ENCODE peak calls at places on chromosomes 2 and 18, in seven cellular contexts. R, G, S, Q, D, Y and B are unnamed samples.

GRCh38 chr2:234211797-234212196 is 161.3 kb downstream of the SPP2 start:
- DNase-seq in G (no peak), D (no peak), R (no peak), S (no peak), Q (no peak), Y (no peak), B (no peak)

GRCh38 chr2:173282795-173283545 is 71.7 kb upstream of the CDCA7 start:
- DNase-seq in Q (no peak), G (no peak), Y (no peak), D (no peak), S (peak; percentile 48), R (no peak), B (no peak)

GRCh38 chr18:54239091-54239490 is 14.6 kb upstream of the MBD2 start:
- DNase-seq in Q (no peak), S (no peak), D (no peak), Y (no peak), G (no peak), R (no peak), B (no peak)

GRCh38 chr2:201955702-201956141 is 77.9 kb upstream of the FZD7 start:
- DNase-seq in S (no peak), D (peak; percentile 20), Y (no peak), Q (no peak), R (no peak), G (no peak), B (no peak)

GRCh38 chr2:237663517-237663916 is 36.1 kb downstream of the LRRFIP1 start:
- DNase-seq in Q (no peak), D (no peak), G (no peak), Y (no peak), S (no peak), R (no peak), B (no peak)

GRCh38 chr2:88234760-88235159 is 64.6 kb downstream of the THNSL2 start:
- DNase-seq in D (no peak), Q (no peak), S (no peak), G (no peak), Y (no peak), R (no peak), B (no peak)

GRCh38 chr18:35253655-35254287 is 12.9 kb downstream of the ZNF397 start:
- DNase-seq in S (no peak), Y (no peak), D (no peak), G (no peak), Q (no peak), R (no peak), B (no peak)

GRCh38 chr2:8475349-8476045 is 206.4 kb upstream of the ID2 start:
- DNase-seq in S (no peak), R (no peak), Y (no peak), G (no peak), Q (peak; percentile 86), D (no peak), B (no peak)

GRCh38 chr2:86072271-86072858 is 33.3 kb downstream of the POLR1A start:
- DNase-seq in G (no peak), S (no peak), Q (peak; percentile 74), Y (no peak), R (no peak), D (peak; percentile 39), B (no peak)

GRCh38 chr2:237258146-237258545 is 155.8 kb downstream of the COL6A3 start:
- DNase-seq in G (no peak), S (no peak), Y (no peak), D (peak; percentile 51), Q (no peak), R (no peak), B (no peak)

GRCh38 chr2:216653931-216654365 is 20.7 kb downstream of the IGFBP2 start:
- DNase-seq in Q (no peak), D (peak; percentile 84), G (no peak), Y (no peak), S (no peak), R (no peak), B (no peak)

GRCh38 chr2:237361194-237361986 is 52.6 kb downstream of the COL6A3 start:
- DNase-seq in D (peak; percentile 48), S (no peak), Y (no peak), G (no peak), R (no peak), Q (no peak), B (no peak)

GRCh38 chr18:26655010-26655613 is 106.8 kb upstream of the KCTD1 start:
- DNase-seq in R (no peak), Q (no peak), D (no peak), G (no peak), Y (no peak), S (no peak), B (no peak)

GRCh38 chr2:159639712-159640111 is 23.4 kb upstream of the BAZ2B start:
- DNase-seq in D (no peak), Q (no peak), Y (no peak), G (no peak), S (no peak), R (no peak), B (no peak)

GRCh38 chr2:55771612-55772011 is 78.0 kb upstream of the PNPT1 start:
- DNase-seq in S (no peak), Y (no peak), R (no peak), D (peak; percentile 68), G (no peak), Q (no peak), B (no peak)

GRCh38 chr2:154484338-154485099 is 214.0 kb upstream of the KCNJ3 start:
- DNase-seq in R (no peak), Q (no peak), D (no peak), Y (no peak), S (no peak), G (no peak), B (no peak)

GRCh38 chr2:160516547-160517365 is 23.1 kb upstream of the RBMS1 start:
- DNase-seq in G (no peak), Y (no peak), D (peak; percentile 26), R (no peak), S (no peak), Q (no peak), B (no peak)

GRCh38 chr18:8705941-8706544 is 687 bp downstream of the MTCL1 start:
- DNase-seq in Y (no peak), S (no peak), R (no peak), D (peak; percentile 18), G (peak; percentile 19), Q (no peak), B (no peak)

GRCh38 chr2:155840661-155841060 is 491.9 kb downstream of the NR4A2 start:
- DNase-seq in S (no peak), R (no peak), G (no peak), Q (no peak), Y (no peak), D (no peak), B (no peak)

GRCh38 chr2:99609851-99610381 is 120.1 kb upstream of the REV1 start:
- DNase-seq in D (no peak), R (no peak), S (no peak), G (no peak), Y (no peak), Q (no peak), B (no peak)

GRCh38 chr2:28709101-28709500 is 42.5 kb upstream of the PPP1CB start:
- DNase-seq in D (no peak), R (no peak), G (no peak), S (peak; percentile 57), Q (no peak), Y (no peak), B (no peak)

GRCh38 chr2:70668432-70668831 is 99.6 kb downstream of the ADD2 start:
- DNase-seq in Y (no peak), Q (no peak), G (no peak), R (no peak), S (no peak), D (no peak), B (peak; percentile 16)

GRCh38 chr2:75002007-75002406 is 43.6 kb downstream of the POLE4 start:
- DNase-seq in Y (no peak), R (no peak), S (no peak), Q (no peak), D (peak; percentile 18), G (no peak), B (no peak)

GRCh38 chr2:118723394-118723793 is 124.1 kb downstream of the EN1 start:
- DNase-seq in S (no peak), G (no peak), R (no peak), Y (no peak), D (peak; percentile 57), Q (no peak), B (no peak)

GRCh38 chr2:155442755-155443372 is 744.4 kb downstream of the KCNJ3 start:
- DNase-seq in D (no peak), G (no peak), R (no peak), S (no peak), Q (no peak), Y (no peak), B (no peak)

GRCh38 chr18:29501952-29502351 is 1325.0 kb upstream of the CDH2 start:
- DNase-seq in S (no peak), Y (no peak), D (peak; percentile 62), R (no peak), G (no peak), Q (no peak), B (no peak)

GRCh38 chr2:105102963-105103421 is 65.1 kb downstream of the MRPS9 start:
- DNase-seq in R (no peak), D (peak; percentile 84), G (no peak), S (no peak), Q (no peak), Y (no peak), B (no peak)

GRCh38 chr2:16881122-16881521 is 215.5 kb upstream of the CYRIA start:
- DNase-seq in Q (no peak), Y (no peak), G (no peak), S (no peak), D (no peak), R (no peak), B (no peak)

GRCh38 chr18:75377975-75378673 is 49.4 kb downstream of the SMIM21 start:
- DNase-seq in G (no peak), S (no peak), D (no peak), R (no peak), Q (no peak), Y (no peak), B (no peak)

GRCh38 chr2:190786404-190787166 is 94.0 kb upstream of the GLS start:
- DNase-seq in Q (no peak), Y (no peak), G (no peak), R (no peak), D (peak; percentile 33), S (no peak), B (no peak)

GRCh38 chr18:79519751-79520472 is 124.2 kb downstream of the NFATC1 start:
- DNase-seq in S (no peak), G (peak; percentile 16), Y (peak; percentile 53), D (peak; percentile 27), R (no peak), Q (peak; percentile 55), B (no peak)

GRCh38 chr2:237129625-237130263 is 44.1 kb downstream of the COPS8 start:
- DNase-seq in G (no peak), Q (no peak), R (no peak), D (no peak), S (no peak), Y (no peak), B (no peak)

GRCh38 chr2:11363868-11364564 is 19.6 kb upstream of the ROCK2 start:
- DNase-seq in Y (no peak), D (no peak), R (no peak), S (no peak), Q (no peak), G (no peak), B (no peak)